ENCODE peak calls at places on chromosomes 5 and 9, in five cellular contexts. J is stimulated activated naive CD4-positive, alpha-beta T cell treated with Interleukin-2 at 50 U/mL for 16 hours; U is NCI-H2171 treated with DMSO at 0.1 percent for 48 hours; Z is H54; D is naive thymus-derived CD8-positive, alpha-beta T cell. F is an unnamed sample.

GRCh38 chr5:139378941-139379361 is 4.1 kb downstream of the SLC23A1 start:
- DNase-seq in U (no peak), Z (no peak), D (no peak), J (no peak), F (no peak)

GRCh38 chr5:123785160-123786001 is 273.4 kb downstream of the CSNK1G3 start:
- DNase-seq in J (no peak), D (no peak), Z (no peak), U (peak; percentile 91), F (peak; percentile 64)

GRCh38 chr9:104027295-104027694 is 66.8 kb upstream of the SMC2 start:
- DNase-seq in J (no peak), D (no peak), Z (no peak), U (no peak), F (no peak)

GRCh38 chr5:120538644-120539043 is 74.5 kb downstream of the PRR16 start:
- DNase-seq in U (no peak), J (no peak), D (no peak), Z (no peak), F (peak; percentile 80)

GRCh38 chr5:107032629-107033028 is 638.1 kb downstream of the EFNA5 start:
- DNase-seq in D (no peak), Z (no peak), U (no peak), J (no peak), F (peak; percentile 1)

GRCh38 chr5:2239237-2239910 is 356.6 kb upstream of the IRX4 start:
- DNase-seq in U (no peak), D (no peak), J (no peak), Z (no peak), F (no peak)

GRCh38 chr5:138790684-138791083 is 37.5 kb downstream of the CTNNA1 start:
- DNase-seq in U (no peak), J (no peak), D (no peak), Z (no peak), F (peak; percentile 46)

GRCh38 chr5:33439905-33440481 is 772 bp upstream of the TARS1 start:
- DNase-seq in Z (no peak), D (no peak), J (no peak), U (no peak), F (no peak)

GRCh38 chr9:116015855-116016254 is 137.7 kb upstream of the PAPPA start:
- DNase-seq in Z (no peak), J (no peak), U (no peak), D (no peak), F (no peak)

GRCh38 chr9:101455656-101456235 is 20.2 kb upstream of the ALDOB start:
- DNase-seq in J (no peak), D (no peak), Z (no peak), U (no peak), F (peak; percentile 61)

GRCh38 chr5:164555809-164556208 is 1050.4 kb downstream of the MAT2B start:
- DNase-seq in D (no peak), U (no peak), J (no peak), Z (no peak), F (peak; percentile 24)

GRCh38 chr5:3182477-3182876 is 413.2 kb upstream of the IRX1 start:
- DNase-seq in U (no peak), J (no peak), Z (no peak), D (no peak), F (no peak)

GRCh38 chr5:79853676-79854418 is 137.2 kb downstream of the MTX3 start:
- DNase-seq in U (no peak), D (no peak), Z (peak; percentile 40), J (no peak), F (peak; percentile 16)

GRCh38 chr5:14781106-14781505 is 90.5 kb downstream of the ANKH start:
- DNase-seq in U (no peak), D (no peak), Z (no peak), J (no peak), F (peak; percentile 18)

GRCh38 chr9:127180457-127181314 is 58.3 kb upstream of the ANGPTL2 start:
- DNase-seq in U (peak; percentile 48), Z (no peak), J (no peak), D (no peak), F (no peak)

GRCh38 chr5:177984565-177985166 is 11.4 kb downstream of the PROP1 start:
- DNase-seq in J (no peak), Z (no peak), D (no peak), U (no peak), F (no peak)

GRCh38 chr5:141095263-141095641 is 837 bp downstream of the PCDHB2 start:
- DNase-seq in D (no peak), U (no peak), J (no peak), Z (no peak), F (no peak)

GRCh38 chr5:89534331-89534730 is 651.3 kb upstream of the MEF2C start:
- DNase-seq in U (no peak), D (no peak), J (no peak), Z (no peak), F (peak; percentile 6)

GRCh38 chr5:150960791-150961396 is 56.1 kb upstream of the ZNF300 start:
- DNase-seq in J (no peak), D (no peak), U (no peak), Z (no peak), F (no peak)

GRCh38 chr5:23840083-23840482 is 332.7 kb downstream of the PRDM9 start:
- DNase-seq in U (peak; percentile 15), J (no peak), D (no peak), Z (no peak), F (no peak)

GRCh38 chr9:133683494-133684460 is 47.6 kb downstream of the DBH start:
- DNase-seq in Z (no peak), U (no peak), D (peak; percentile 79), J (peak; percentile 33), F (peak; percentile 4)

GRCh38 chr9:21770877-21771560 is 31.4 kb upstream of the MTAP start:
- DNase-seq in J (no peak), U (no peak), D (no peak), Z (no peak), F (peak; percentile 88)

GRCh38 chr5:32103521-32103920 is 70.6 kb downstream of the GOLPH3 start:
- DNase-seq in Z (no peak), U (no peak), D (no peak), J (no peak), F (no peak)

GRCh38 chr9:89825648-89826047 is 220.8 kb downstream of the GADD45G start:
- DNase-seq in Z (no peak), J (no peak), D (no peak), U (no peak), F (no peak)

GRCh38 chr9:127214421-127215265 is 49.9 kb upstream of the GARNL3 start:
- DNase-seq in J (peak; percentile 47), U (peak; percentile 74), D (peak; percentile 42), Z (peak; percentile 85), F (peak; percentile 89)

GRCh38 chr9:6711403-6711802 is 46.4 kb upstream of the KDM4C start:
- DNase-seq in D (no peak), J (no peak), U (no peak), Z (no peak), F (peak; percentile 67)

GRCh38 chr9:97556721-97557605 is 55.5 kb downstream of the TMOD1 start:
- DNase-seq in D (no peak), J (no peak), U (peak; percentile 42), Z (no peak), F (no peak)

GRCh38 chr5:176187276-176188062 is 50.8 kb upstream of the SIMC1 start:
- DNase-seq in D (no peak), Z (no peak), J (no peak), U (no peak), F (no peak)

GRCh38 chr5:180850434-180851078 is 10.5 kb downstream of the ZFP62 start:
- DNase-seq in D (no peak), J (no peak), U (no peak), Z (no peak), F (no peak)

GRCh38 chr5:123690821-123691220 is 178.8 kb downstream of the CSNK1G3 start:
- DNase-seq in U (no peak), Z (no peak), D (no peak), J (no peak), F (peak; percentile 17)

GRCh38 chr9:79551586-79551985 is 20.2 kb upstream of the TLE4 start:
- DNase-seq in D (no peak), U (no peak), Z (no peak), J (no peak), F (no peak)

GRCh38 chr9:129011761-129012281 is 16.3 kb downstream of the SH3GLB2 start:
- DNase-seq in D (no peak), U (peak; percentile 23), J (no peak), Z (no peak), F (no peak)

GRCh38 chr5:69156456-69156855 is 10.5 kb upstream of the CCNB1 start:
- DNase-seq in D (no peak), Z (no peak), U (no peak), J (no peak), F (no peak)

GRCh38 chr5:181098642-181099452 is 32.1 kb downstream of the OR2V1 start:
- DNase-seq in D (no peak), J (no peak), Z (no peak), U (peak; percentile 16), F (no peak)

GRCh38 chr5:58497956-58498942 is 7.0 kb downstream of the GAPT start:
- DNase-seq in Z (no peak), D (no peak), U (peak; percentile 33), J (no peak), F (peak; percentile 41)

F was measured in IMR-90.